ENCODE peak calls at places on chromosomes 7 and 10, in seven cellular contexts. One of them, this sample, is unnamed.

GRCh38 chr7:107505997-107506682 is 36.3 kb downstream of the GPR22 start:
- DNase-seq in OCI-LY7: peak
- DNase-seq in M059J: peak
- DNase-seq in activated CD8-positive, alpha-beta memory T cell treated with anti-CD3 and anti-CD28 coated beads, Interleukin-2, amount 50 U/mL, for 48 hours: no peak
- DNase-seq in amygdala: no peak
- DNase-seq in NCI-H345: peak
- DNase-seq in upper lobe of right lung: no peak
- DNase-seq in this sample: no peak

GRCh38 chr10:409403-410040 is 274.3 kb downstream of the ZMYND11 start:
- DNase-seq in activated CD8-positive, alpha-beta memory T cell treated with anti-CD3 and anti-CD28 coated beads, Interleukin-2, amount 50 U/mL, for 48 hours: no peak
- DNase-seq in NCI-H345: no peak
- DNase-seq in M059J: no peak
- DNase-seq in amygdala: no peak
- DNase-seq in upper lobe of right lung: no peak
- DNase-seq in OCI-LY7: no peak
- DNase-seq in this sample: no peak

GRCh38 chr7:158268851-158269535 is 318.6 kb downstream of the PTPRN2 start:
- DNase-seq in amygdala: no peak
- DNase-seq in OCI-LY7: no peak
- DNase-seq in activated CD8-positive, alpha-beta memory T cell treated with anti-CD3 and anti-CD28 coated beads, Interleukin-2, amount 50 U/mL, for 48 hours: no peak
- DNase-seq in upper lobe of right lung: peak
- DNase-seq in M059J: no peak
- DNase-seq in NCI-H345: no peak
- DNase-seq in this sample: peak

GRCh38 chr7:18499407-18500197 is 4.1 kb downstream of the HDAC9 start:
- DNase-seq in activated CD8-positive, alpha-beta memory T cell treated with anti-CD3 and anti-CD28 coated beads, Interleukin-2, amount 50 U/mL, for 48 hours: no peak
- DNase-seq in NCI-H345: no peak
- DNase-seq in amygdala: no peak
- DNase-seq in OCI-LY7: peak
- DNase-seq in upper lobe of right lung: no peak
- DNase-seq in M059J: no peak
- DNase-seq in this sample: no peak

GRCh38 chr7:83562289-83562688 is 86.7 kb downstream of the SEMA3E start:
- DNase-seq in M059J: no peak
- DNase-seq in activated CD8-positive, alpha-beta memory T cell treated with anti-CD3 and anti-CD28 coated beads, Interleukin-2, amount 50 U/mL, for 48 hours: no peak
- DNase-seq in NCI-H345: no peak
- DNase-seq in OCI-LY7: no peak
- DNase-seq in upper lobe of right lung: no peak
- DNase-seq in amygdala: no peak
- DNase-seq in this sample: no peak

GRCh38 chr10:50805981-50806622 is 66.4 kb downstream of the ASAH2B start:
- DNase-seq in NCI-H345: no peak
- DNase-seq in upper lobe of right lung: no peak
- DNase-seq in activated CD8-positive, alpha-beta memory T cell treated with anti-CD3 and anti-CD28 coated beads, Interleukin-2, amount 50 U/mL, for 48 hours: no peak
- DNase-seq in OCI-LY7: no peak
- DNase-seq in amygdala: no peak
- DNase-seq in M059J: no peak
- DNase-seq in this sample: no peak

GRCh38 chr10:105239311-105240215 is 598.5 kb downstream of the SORCS3 start:
- DNase-seq in OCI-LY7: no peak
- DNase-seq in amygdala: peak
- DNase-seq in NCI-H345: peak
- DNase-seq in upper lobe of right lung: no peak
- DNase-seq in activated CD8-positive, alpha-beta memory T cell treated with anti-CD3 and anti-CD28 coated beads, Interleukin-2, amount 50 U/mL, for 48 hours: no peak
- DNase-seq in M059J: no peak
- DNase-seq in this sample: peak

GRCh38 chr7:55296070-55296469 is 69.1 kb upstream of the LANCL2 start:
- DNase-seq in activated CD8-positive, alpha-beta memory T cell treated with anti-CD3 and anti-CD28 coated beads, Interleukin-2, amount 50 U/mL, for 48 hours: no peak
- DNase-seq in upper lobe of right lung: no peak
- DNase-seq in amygdala: no peak
- DNase-seq in OCI-LY7: no peak
- DNase-seq in NCI-H345: no peak
- DNase-seq in M059J: no peak
- DNase-seq in this sample: no peak

GRCh38 chr7:26584964-26585650 is 279.3 kb downstream of the SKAP2 start:
- DNase-seq in M059J: no peak
- DNase-seq in amygdala: no peak
- DNase-seq in NCI-H345: peak
- DNase-seq in activated CD8-positive, alpha-beta memory T cell treated with anti-CD3 and anti-CD28 coated beads, Interleukin-2, amount 50 U/mL, for 48 hours: no peak
- DNase-seq in OCI-LY7: no peak
- DNase-seq in upper lobe of right lung: no peak
- DNase-seq in this sample: no peak

GRCh38 chr10:83542774-83543291 is 596.5 kb upstream of the GHITM start:
- DNase-seq in activated CD8-positive, alpha-beta memory T cell treated with anti-CD3 and anti-CD28 coated beads, Interleukin-2, amount 50 U/mL, for 48 hours: no peak
- DNase-seq in amygdala: no peak
- DNase-seq in upper lobe of right lung: no peak
- DNase-seq in OCI-LY7: no peak
- DNase-seq in M059J: peak
- DNase-seq in NCI-H345: peak
- DNase-seq in this sample: no peak

GRCh38 chr10:103042129-103042528 is 124.0 kb downstream of the CNNM2 start:
- DNase-seq in activated CD8-positive, alpha-beta memory T cell treated with anti-CD3 and anti-CD28 coated beads, Interleukin-2, amount 50 U/mL, for 48 hours: no peak
- DNase-seq in amygdala: no peak
- DNase-seq in upper lobe of right lung: no peak
- DNase-seq in NCI-H345: peak
- DNase-seq in M059J: no peak
- DNase-seq in OCI-LY7: no peak
- DNase-seq in this sample: no peak

GRCh38 chr7:132055331-132056120 is 499.1 kb upstream of the PODXL start:
- DNase-seq in OCI-LY7: no peak
- DNase-seq in upper lobe of right lung: no peak
- DNase-seq in activated CD8-positive, alpha-beta memory T cell treated with anti-CD3 and anti-CD28 coated beads, Interleukin-2, amount 50 U/mL, for 48 hours: no peak
- DNase-seq in NCI-H345: no peak
- DNase-seq in M059J: no peak
- DNase-seq in amygdala: no peak
- DNase-seq in this sample: no peak

GRCh38 chr10:36177071-36177470 is 535.0 kb upstream of the FZD8 start:
- DNase-seq in OCI-LY7: no peak
- DNase-seq in NCI-H345: no peak
- DNase-seq in activated CD8-positive, alpha-beta memory T cell treated with anti-CD3 and anti-CD28 coated beads, Interleukin-2, amount 50 U/mL, for 48 hours: no peak
- DNase-seq in M059J: no peak
- DNase-seq in amygdala: no peak
- DNase-seq in upper lobe of right lung: no peak
- DNase-seq in this sample: no peak

GRCh38 chr10:60426425-60426824 is 36.8 kb upstream of the ANK3 start:
- DNase-seq in activated CD8-positive, alpha-beta memory T cell treated with anti-CD3 and anti-CD28 coated beads, Interleukin-2, amount 50 U/mL, for 48 hours: no peak
- DNase-seq in NCI-H345: no peak
- DNase-seq in OCI-LY7: no peak
- DNase-seq in M059J: peak
- DNase-seq in amygdala: no peak
- DNase-seq in upper lobe of right lung: no peak
- DNase-seq in this sample: no peak

GRCh38 chr7:51226042-51226755 is 90.4 kb downstream of the COBL start:
- DNase-seq in amygdala: no peak
- DNase-seq in upper lobe of right lung: no peak
- DNase-seq in NCI-H345: no peak
- DNase-seq in M059J: peak
- DNase-seq in OCI-LY7: no peak
- DNase-seq in activated CD8-positive, alpha-beta memory T cell treated with anti-CD3 and anti-CD28 coated beads, Interleukin-2, amount 50 U/mL, for 48 hours: peak
- DNase-seq in this sample: no peak

GRCh38 chr10:32163076-32163773 is 107.0 kb upstream of the KIF5B start:
- DNase-seq in OCI-LY7: no peak
- DNase-seq in activated CD8-positive, alpha-beta memory T cell treated with anti-CD3 and anti-CD28 coated beads, Interleukin-2, amount 50 U/mL, for 48 hours: no peak
- DNase-seq in M059J: no peak
- DNase-seq in upper lobe of right lung: no peak
- DNase-seq in NCI-H345: no peak
- DNase-seq in amygdala: no peak
- DNase-seq in this sample: no peak

GRCh38 chr10:95242581-95243317 is 48.1 kb downstream of the PDLIM1 start:
- DNase-seq in NCI-H345: peak
- DNase-seq in upper lobe of right lung: no peak
- DNase-seq in activated CD8-positive, alpha-beta memory T cell treated with anti-CD3 and anti-CD28 coated beads, Interleukin-2, amount 50 U/mL, for 48 hours: no peak
- DNase-seq in OCI-LY7: peak
- DNase-seq in M059J: peak
- DNase-seq in amygdala: peak
- DNase-seq in this sample: no peak

GRCh38 chr7:44145419-44145968 is 4.4 kb upstream of the MYL7 start:
- DNase-seq in NCI-H345: no peak
- DNase-seq in amygdala: peak
- DNase-seq in OCI-LY7: no peak
- DNase-seq in M059J: no peak
- DNase-seq in activated CD8-positive, alpha-beta memory T cell treated with anti-CD3 and anti-CD28 coated beads, Interleukin-2, amount 50 U/mL, for 48 hours: peak
- DNase-seq in upper lobe of right lung: no peak
- DNase-seq in this sample: peak

GRCh38 chr7:28988091-28988490 is 30.0 kb upstream of the TRIL start:
- DNase-seq in upper lobe of right lung: no peak
- DNase-seq in OCI-LY7: no peak
- DNase-seq in NCI-H345: no peak
- DNase-seq in M059J: peak
- DNase-seq in amygdala: no peak
- DNase-seq in activated CD8-positive, alpha-beta memory T cell treated with anti-CD3 and anti-CD28 coated beads, Interleukin-2, amount 50 U/mL, for 48 hours: no peak
- DNase-seq in this sample: no peak

GRCh38 chr10:98636921-98637329 is 190.2 kb upstream of the HPS1 start:
- DNase-seq in M059J: no peak
- DNase-seq in amygdala: no peak
- DNase-seq in OCI-LY7: no peak
- DNase-seq in NCI-H345: no peak
- DNase-seq in upper lobe of right lung: no peak
- DNase-seq in activated CD8-positive, alpha-beta memory T cell treated with anti-CD3 and anti-CD28 coated beads, Interleukin-2, amount 50 U/mL, for 48 hours: no peak
- DNase-seq in this sample: no peak

GRCh38 chr7:149690688-149691446 is 82.5 kb downstream of the ZNF467 start:
- DNase-seq in OCI-LY7: no peak
- DNase-seq in activated CD8-positive, alpha-beta memory T cell treated with anti-CD3 and anti-CD28 coated beads, Interleukin-2, amount 50 U/mL, for 48 hours: peak
- DNase-seq in amygdala: no peak
- DNase-seq in upper lobe of right lung: no peak
- DNase-seq in NCI-H345: peak
- DNase-seq in M059J: peak
- DNase-seq in this sample: no peak

GRCh38 chr10:100802607-100803006 is 57.2 kb downstream of the PAX2 start:
- DNase-seq in upper lobe of right lung: peak
- DNase-seq in activated CD8-positive, alpha-beta memory T cell treated with anti-CD3 and anti-CD28 coated beads, Interleukin-2, amount 50 U/mL, for 48 hours: no peak
- DNase-seq in OCI-LY7: no peak
- DNase-seq in M059J: no peak
- DNase-seq in amygdala: no peak
- DNase-seq in NCI-H345: no peak
- DNase-seq in this sample: no peak

GRCh38 chr7:15485431-15485830 is 76.4 kb downstream of the AGMO start:
- DNase-seq in activated CD8-positive, alpha-beta memory T cell treated with anti-CD3 and anti-CD28 coated beads, Interleukin-2, amount 50 U/mL, for 48 hours: no peak
- DNase-seq in M059J: no peak
- DNase-seq in upper lobe of right lung: no peak
- DNase-seq in NCI-H345: no peak
- DNase-seq in amygdala: no peak
- DNase-seq in OCI-LY7: no peak
- DNase-seq in this sample: no peak

GRCh38 chr7:117012284-117013174 is 59.2 kb downstream of the ST7 start:
- DNase-seq in NCI-H345: no peak
- DNase-seq in M059J: peak
- DNase-seq in OCI-LY7: peak
- DNase-seq in activated CD8-positive, alpha-beta memory T cell treated with anti-CD3 and anti-CD28 coated beads, Interleukin-2, amount 50 U/mL, for 48 hours: no peak
- DNase-seq in upper lobe of right lung: no peak
- DNase-seq in amygdala: no peak
- DNase-seq in this sample: no peak

GRCh38 chr7:41885078-41885477 is 182.2 kb upstream of the INHBA start:
- DNase-seq in upper lobe of right lung: no peak
- DNase-seq in amygdala: no peak
- DNase-seq in M059J: peak
- DNase-seq in activated CD8-positive, alpha-beta memory T cell treated with anti-CD3 and anti-CD28 coated beads, Interleukin-2, amount 50 U/mL, for 48 hours: no peak
- DNase-seq in NCI-H345: no peak
- DNase-seq in OCI-LY7: no peak
- DNase-seq in this sample: no peak

GRCh38 chr7:877312-878232 is 1.2 kb downstream of the GET4 start:
- DNase-seq in NCI-H345: no peak
- DNase-seq in upper lobe of right lung: peak
- DNase-seq in M059J: no peak
- DNase-seq in OCI-LY7: peak
- DNase-seq in amygdala: no peak
- DNase-seq in activated CD8-positive, alpha-beta memory T cell treated with anti-CD3 and anti-CD28 coated beads, Interleukin-2, amount 50 U/mL, for 48 hours: no peak
- DNase-seq in this sample: no peak

GRCh38 chr10:57694956-57695605 is 572.6 kb downstream of the IPMK start:
- DNase-seq in M059J: peak
- DNase-seq in activated CD8-positive, alpha-beta memory T cell treated with anti-CD3 and anti-CD28 coated beads, Interleukin-2, amount 50 U/mL, for 48 hours: no peak
- DNase-seq in OCI-LY7: no peak
- DNase-seq in upper lobe of right lung: no peak
- DNase-seq in NCI-H345: peak
- DNase-seq in amygdala: no peak
- DNase-seq in this sample: no peak

GRCh38 chr7:51040777-51041176 is 258.1 kb upstream of the GRB10 start:
- DNase-seq in amygdala: no peak
- DNase-seq in M059J: no peak
- DNase-seq in NCI-H345: no peak
- DNase-seq in upper lobe of right lung: no peak
- DNase-seq in OCI-LY7: no peak
- DNase-seq in activated CD8-positive, alpha-beta memory T cell treated with anti-CD3 and anti-CD28 coated beads, Interleukin-2, amount 50 U/mL, for 48 hours: no peak
- DNase-seq in this sample: no peak

GRCh38 chr10:71468363-71469094 is 71.8 kb downstream of the CDH23 start:
- DNase-seq in amygdala: no peak
- DNase-seq in NCI-H345: no peak
- DNase-seq in upper lobe of right lung: no peak
- DNase-seq in activated CD8-positive, alpha-beta memory T cell treated with anti-CD3 and anti-CD28 coated beads, Interleukin-2, amount 50 U/mL, for 48 hours: no peak
- DNase-seq in M059J: no peak
- DNase-seq in OCI-LY7: no peak
- DNase-seq in this sample: no peak

GRCh38 chr7:152459724-152460251 is 24.0 kb upstream of the KMT2C start:
- DNase-seq in activated CD8-positive, alpha-beta memory T cell treated with anti-CD3 and anti-CD28 coated beads, Interleukin-2, amount 50 U/mL, for 48 hours: no peak
- DNase-seq in M059J: peak
- DNase-seq in amygdala: no peak
- DNase-seq in NCI-H345: peak
- DNase-seq in OCI-LY7: peak
- DNase-seq in upper lobe of right lung: peak
- DNase-seq in this sample: no peak

GRCh38 chr10:119391430-119392313 is 150.8 kb downstream of the RGS10 start:
- DNase-seq in OCI-LY7: no peak
- DNase-seq in upper lobe of right lung: no peak
- DNase-seq in NCI-H345: no peak
- DNase-seq in M059J: no peak
- DNase-seq in activated CD8-positive, alpha-beta memory T cell treated with anti-CD3 and anti-CD28 coated beads, Interleukin-2, amount 50 U/mL, for 48 hours: no peak
- DNase-seq in amygdala: no peak
- DNase-seq in this sample: no peak

GRCh38 chr10:17841055-17841454 is 31.9 kb downstream of the MRC1 start:
- DNase-seq in NCI-H345: no peak
- DNase-seq in amygdala: no peak
- DNase-seq in M059J: peak
- DNase-seq in OCI-LY7: no peak
- DNase-seq in upper lobe of right lung: no peak
- DNase-seq in activated CD8-positive, alpha-beta memory T cell treated with anti-CD3 and anti-CD28 coated beads, Interleukin-2, amount 50 U/mL, for 48 hours: no peak
- DNase-seq in this sample: no peak

GRCh38 chr10:10878944-10879343 is 138.7 kb upstream of the CELF2 start:
- DNase-seq in M059J: no peak
- DNase-seq in NCI-H345: peak
- DNase-seq in activated CD8-positive, alpha-beta memory T cell treated with anti-CD3 and anti-CD28 coated beads, Interleukin-2, amount 50 U/mL, for 48 hours: no peak
- DNase-seq in OCI-LY7: no peak
- DNase-seq in amygdala: no peak
- DNase-seq in upper lobe of right lung: no peak
- DNase-seq in this sample: no peak

GRCh38 chr7:155815332-155816191 is 3.3 kb upstream of the SHH start:
- DNase-seq in amygdala: no peak
- DNase-seq in OCI-LY7: peak
- DNase-seq in NCI-H345: peak
- DNase-seq in M059J: peak
- DNase-seq in activated CD8-positive, alpha-beta memory T cell treated with anti-CD3 and anti-CD28 coated beads, Interleukin-2, amount 50 U/mL, for 48 hours: peak
- DNase-seq in upper lobe of right lung: peak
- DNase-seq in this sample: peak

GRCh38 chr7:155206286-155207020 is 91.2 kb upstream of the INSIG1 start:
- DNase-seq in amygdala: peak
- DNase-seq in upper lobe of right lung: peak
- DNase-seq in NCI-H345: no peak
- DNase-seq in OCI-LY7: peak
- DNase-seq in activated CD8-positive, alpha-beta memory T cell treated with anti-CD3 and anti-CD28 coated beads, Interleukin-2, amount 50 U/mL, for 48 hours: peak
- DNase-seq in M059J: peak
- DNase-seq in this sample: no peak

GRCh38 chr10:35200487-35200886 is 73.8 kb downstream of the CREM start:
- DNase-seq in amygdala: no peak
- DNase-seq in upper lobe of right lung: no peak
- DNase-seq in NCI-H345: no peak
- DNase-seq in activated CD8-positive, alpha-beta memory T cell treated with anti-CD3 and anti-CD28 coated beads, Interleukin-2, amount 50 U/mL, for 48 hours: no peak
- DNase-seq in M059J: no peak
- DNase-seq in OCI-LY7: no peak
- DNase-seq in this sample: no peak

GRCh38 chr7:30845426-30846135 is 66.1 kb upstream of the AQP1 start:
- DNase-seq in OCI-LY7: no peak
- DNase-seq in M059J: peak
- DNase-seq in activated CD8-positive, alpha-beta memory T cell treated with anti-CD3 and anti-CD28 coated beads, Interleukin-2, amount 50 U/mL, for 48 hours: no peak
- DNase-seq in amygdala: no peak
- DNase-seq in NCI-H345: no peak
- DNase-seq in upper lobe of right lung: peak
- DNase-seq in this sample: no peak

GRCh38 chr10:324593-324992 is 189.3 kb downstream of the ZMYND11 start:
- DNase-seq in NCI-H345: no peak
- DNase-seq in M059J: no peak
- DNase-seq in OCI-LY7: no peak
- DNase-seq in upper lobe of right lung: peak
- DNase-seq in activated CD8-positive, alpha-beta memory T cell treated with anti-CD3 and anti-CD28 coated beads, Interleukin-2, amount 50 U/mL, for 48 hours: no peak
- DNase-seq in amygdala: no peak
- DNase-seq in this sample: no peak

This sample was measured in posterior cingulate gyrus.